ENCODE peak calls at places on chromosome 2, in seven cellular contexts. F, N, T, K, J, M and R are unnamed samples.

GRCh38 chr2:209694748-209695147 is 76.9 kb upstream of the UNC80 start:
- DNase-seq in M (no peak), J (no peak), T (no peak), F (no peak), K (no peak), N (no peak), R (no peak)

GRCh38 chr2:75309596-75310290 is 110.4 kb upstream of the TACR1 start:
- DNase-seq in J (no peak), T (no peak), F (no peak), M (no peak), K (no peak), N (no peak), R (no peak)

GRCh38 chr2:74836675-74837401 is 2.9 kb downstream of the HK2 start:
- DNase-seq in K (peak; percentile 73), N (no peak), F (no peak), M (no peak), T (no peak), J (no peak), R (no peak)

GRCh38 chr2:240146141-240146561 is 5.7 kb upstream of the OTOS start:
- DNase-seq in N (no peak), T (no peak), K (no peak), M (no peak), F (no peak), J (no peak), R (no peak)

GRCh38 chr2:43798300-43798699 is 24.5 kb downstream of the DYNC2LI1 start:
- DNase-seq in T (no peak), N (no peak), M (no peak), J (no peak), K (no peak), F (no peak), R (no peak)

GRCh38 chr2:170740660-170741059 is 25.5 kb downstream of the SP5 start:
- DNase-seq in M (no peak), N (no peak), J (no peak), K (no peak), T (no peak), F (no peak), R (no peak)

GRCh38 chr2:106638043-106638442 is 150.9 kb downstream of the CD8B2 start:
- DNase-seq in J (no peak), N (no peak), T (no peak), K (no peak), M (no peak), F (no peak), R (no peak)

GRCh38 chr2:201257381-201257940 is 2.9 kb upstream of the CASP8 start:
- DNase-seq in N (no peak), F (no peak), T (peak; percentile 31), M (no peak), K (no peak), J (no peak), R (peak; percentile 57)

GRCh38 chr2:38553554-38553953 is 49.2 kb downstream of the HNRNPLL start:
- DNase-seq in N (no peak), F (no peak), T (no peak), M (no peak), K (no peak), J (no peak), R (no peak)

GRCh38 chr2:51995293-51995692 is 963.4 kb upstream of the NRXN1 start:
- DNase-seq in F (peak; percentile 37), M (no peak), N (peak; percentile 41), J (no peak), K (no peak), T (no peak), R (no peak)

GRCh38 chr2:56108806-56109205 is 75.0 kb upstream of the CCDC85A start:
- DNase-seq in J (no peak), N (no peak), M (no peak), F (no peak), T (no peak), K (no peak), R (no peak)

GRCh38 chr2:39419282-39420223 is 17.5 kb downstream of the MAP4K3 start:
- DNase-seq in J (no peak), K (no peak), F (no peak), M (no peak), N (no peak), T (no peak), R (no peak)

GRCh38 chr2:172442072-172442895 is 14.9 kb downstream of the ITGA6 start:
- DNase-seq in J (no peak), N (peak; percentile 99), T (peak; percentile 44), F (peak; percentile 94), K (no peak), M (no peak), R (no peak)

GRCh38 chr2:198913394-198914152 is 544.2 kb downstream of the SATB2 start:
- DNase-seq in M (no peak), N (no peak), T (no peak), J (no peak), K (no peak), F (no peak), R (no peak)

GRCh38 chr2:33681333-33681732 is 82.2 kb upstream of the FAM98A start:
- DNase-seq in F (no peak), T (no peak), K (no peak), J (no peak), M (no peak), N (peak; percentile 13), R (no peak)

GRCh38 chr2:216404010-216404618 is 8.2 kb upstream of the SMARCAL1 start:
- DNase-seq in M (peak; percentile 53), N (peak; percentile 48), F (no peak), T (peak; percentile 29), J (no peak), K (no peak), R (peak; percentile 48)